ENCODE peak calls at places on chromosome 22, in nine cellular contexts. S is cardiac fibroblast; H is body of pancreas; D is activated effector memory CD4-positive, alpha-beta T cell treated with anti-CD3 and anti-CD28 coated beads, Interleukin-2, amount 50 U/mL, for 16 hours; V is tibial artery; M is NCI-H1092; I is stimulated activated CD8-positive, alpha-beta memory T cell treated with anti-CD3 and anti-CD28 coated beads, Interleukin-15, amount 100 ng/mL, for 24 hours; Q is dorsolateral prefrontal cortex; G is activated T-helper 1 cell treated with anti-CD3 and anti-CD28 coated beads, Interleukin-12 subunit alpha, Interleukin-12 subunit beta, Interleukin-2, Interleukin-4 antibody, amounts not matched to agents 30 ng/mL and 10 ng/mL and 1 ng/mL, durations not matched to agents 14 hours and 24 hours and 36 hours. R is an unnamed sample.

GRCh38 chr22:39773976-39774539 is 119.5 kb downstream of the ENTHD1 start:
- DNase-seq in Q (no peak), S (no peak), H (no peak), D (peak), M (no peak), I (no peak), G (peak), V (no peak), R (no peak)

GRCh38 chr22:31646186-31647019 is 15.6 kb downstream of the PISD start:
- DNase-seq in I (no peak), Q (no peak), H (no peak), V (no peak), G (no peak), M (no peak), D (peak), S (peak), R (no peak)

GRCh38 chr22:23752750-23753149 is 1.5 kb downstream of the VPREB3 start:
- DNase-seq in D (no peak), M (no peak), Q (no peak), G (no peak), S (no peak), H (no peak), V (no peak), I (no peak), R (no peak)

GRCh38 chr22:27245056-27245455 is 556.5 kb downstream of the MN1 start:
- DNase-seq in G (no peak), V (no peak), Q (no peak), H (no peak), M (peak), I (no peak), S (no peak), D (no peak), R (no peak)

GRCh38 chr22:45207533-45207932 is 33.2 kb downstream of the KIAA0930 start:
- DNase-seq in M (no peak), V (no peak), H (no peak), D (no peak), Q (no peak), G (no peak), S (no peak), I (no peak), R (no peak)

GRCh38 chr22:46422896-46423295 is 87.4 kb downstream of the TRMU start:
- DNase-seq in S (no peak), I (no peak), V (no peak), M (no peak), H (no peak), D (no peak), G (no peak), Q (peak), R (no peak)

GRCh38 chr22:46537946-46538815 is 761 bp upstream of the CELSR1 start:
- DNase-seq in H (no peak), I (no peak), D (no peak), S (peak), Q (no peak), M (no peak), V (no peak), G (no peak), R (no peak)

GRCh38 chr22:44523981-44524759 is 26.1 kb upstream of the RTL6 start:
- DNase-seq in G (no peak), S (peak), D (peak), M (no peak), V (no peak), H (peak), I (no peak), Q (no peak), R (no peak)

GRCh38 chr22:32544953-32545558 is 70.4 kb downstream of the FBXO7 start:
- DNase-seq in S (no peak), G (no peak), M (no peak), I (no peak), H (no peak), Q (no peak), V (no peak), D (peak), R (no peak)

GRCh38 chr22:49768077-49768476 is 59.6 kb downstream of the BRD1 start:
- DNase-seq in Q (no peak), M (no peak), I (no peak), D (peak), G (no peak), H (no peak), S (no peak), V (no peak), R (no peak)

GRCh38 chr22:49305215-49305965 is 522.3 kb downstream of the BRD1 start:
- DNase-seq in Q (peak), I (peak), D (peak), M (no peak), V (peak), G (peak), S (peak), H (peak), R (peak)

GRCh38 chr22:49657275-49657973 is 170.2 kb downstream of the BRD1 start:
- DNase-seq in I (peak), D (peak), V (peak), M (no peak), H (peak), Q (no peak), G (peak), S (no peak), R (no peak)

R was measured in nucleus accumbens.